ENCODE peak calls at places on chromosomes 1 and 21, in four cellular contexts. O is activated effector memory CD4-positive, alpha-beta T cell treated with Interleukin-2 at 50 U/mL for 16 hours; L is type B pancreatic cell; H is fibroblast of the aortic adventitia. Y is an unnamed sample.

GRCh38 chr1:77636864-77637263 is 45.6 kb downstream of the ZZZ3 start:
- DNase-seq in O (no peak), L (no peak), H (no peak), Y (no peak)

GRCh38 chr21:46052703-46053651 is 44.9 kb upstream of the COL6A2 start:
- DNase-seq in O (no peak), H (peak; percentile 60), L (peak; percentile 64), Y (peak; percentile 72)

GRCh38 chr1:2082064-2082463 is 31.9 kb downstream of the PRKCZ start:
- DNase-seq in O (no peak), H (no peak), L (no peak), Y (no peak)

GRCh38 chr1:26472330-26472900 is at the start of gene HMGN2:
- DNase-seq in O (peak; percentile 81), H (peak; percentile 83), L (peak; percentile 92), Y (peak; percentile 96)

GRCh38 chr1:226643167-226643566 is 94.6 kb downstream of the STUM start:
- DNase-seq in H (no peak), O (peak; percentile 33), L (no peak), Y (no peak)

GRCh38 chr1:85692730-85693314 is 15.4 kb downstream of the ZNHIT6 start:
- DNase-seq in L (no peak), O (no peak), H (peak; percentile 87), Y (no peak)

GRCh38 chr1:162987866-162988265 is 81.3 kb upstream of the RGS4 start:
- DNase-seq in O (no peak), H (peak; percentile 74), L (no peak), Y (no peak)

GRCh38 chr1:183303901-183304300 is 114.3 kb downstream of the NMNAT2 start:
- DNase-seq in O (no peak), L (no peak), H (no peak), Y (no peak)

GRCh38 chr21:35399706-35400105 is 350.6 kb upstream of the RUNX1 start:
- DNase-seq in O (no peak), H (no peak), L (no peak), Y (no peak)

GRCh38 chr1:24390924-24391782 is 22.4 kb downstream of the STPG1 start:
- DNase-seq in O (peak; percentile 58), H (peak; percentile 89), L (peak; percentile 80), Y (peak; percentile 89)

GRCh38 chr1:68954841-68955240 is 458.0 kb upstream of the DEPDC1 start:
- DNase-seq in L (no peak), H (peak; percentile 27), O (no peak), Y (no peak)

GRCh38 chr1:170807432-170807831 is 127.9 kb upstream of the MROH9 start:
- DNase-seq in O (no peak), H (peak; percentile 70), L (no peak), Y (no peak)

GRCh38 chr1:113751114-113751513 is 8.2 kb downstream of the PHTF1 start:
- DNase-seq in O (no peak), H (no peak), L (no peak), Y (no peak)

GRCh38 chr1:92877081-92877711 is 45.4 kb downstream of the RPL5 start:
- DNase-seq in O (no peak), H (no peak), L (no peak), Y (no peak)

GRCh38 chr1:228146761-228147693 is 2.7 kb upstream of the GJC2 start:
- DNase-seq in O (no peak), L (no peak), H (no peak), Y (peak; percentile 82)

GRCh38 chr1:157133431-157133830 is 4.8 kb downstream of the ETV3 start:
- DNase-seq in H (no peak), L (no peak), O (no peak), Y (no peak)

GRCh38 chr1:224879404-224879803 is 50.1 kb upstream of the DNAH14 start:
- DNase-seq in L (no peak), O (no peak), H (peak; percentile 53), Y (no peak)

GRCh38 chr1:230681599-230681998 is 32.3 kb downstream of the AGT start:
- DNase-seq in O (no peak), L (no peak), H (peak; percentile 80), Y (no peak)

GRCh38 chr1:12594490-12594889 is 23.5 kb downstream of the DHRS3 start:
- DNase-seq in H (no peak), L (no peak), O (no peak), Y (no peak)

GRCh38 chr21:45607922-45608295 is 35.6 kb upstream of the PCBP3 start:
- DNase-seq in L (no peak), O (no peak), H (no peak), Y (no peak)

GRCh38 chr21:46077674-46078101 is 20.2 kb upstream of the COL6A2 start:
- DNase-seq in L (peak; percentile 61), H (no peak), O (no peak), Y (peak; percentile 80)

GRCh38 chr1:168719306-168720111 is 9.5 kb downstream of the DPT start:
- DNase-seq in L (no peak), O (no peak), H (no peak), Y (no peak)

GRCh38 chr21:38988211-38989096 is 182.7 kb downstream of the ETS2 start:
- DNase-seq in O (no peak), L (no peak), H (no peak), Y (no peak)

GRCh38 chr1:57072775-57073174 is 107.0 kb upstream of the C8B start:
- DNase-seq in H (no peak), L (no peak), O (no peak), Y (no peak)

GRCh38 chr1:226666164-226666506 is 72.9 kb downstream of the ITPKB start:
- DNase-seq in L (no peak), H (no peak), O (no peak), Y (no peak)

GRCh38 chr1:21937372-21938121 is 437 bp upstream of the HSPG2 start:
- DNase-seq in O (peak; percentile 60), H (peak; percentile 75), L (peak; percentile 92), Y (peak; percentile 94)

GRCh38 chr1:156851779-156852413 is 7.0 kb downstream of the INSRR start:
- DNase-seq in H (no peak), O (no peak), L (no peak), Y (no peak)

GRCh38 chr1:48610628-48611542 is 138.9 kb upstream of the SPATA6 start:
- DNase-seq in H (no peak), L (no peak), O (no peak), Y (no peak)

GRCh38 chr1:25580933-25581332 is 35.7 kb upstream of the MAN1C1 start:
- DNase-seq in O (no peak), H (no peak), L (no peak), Y (no peak)

GRCh38 chr1:53637726-53638640 is 101.0 kb downstream of the GLIS1 start:
- DNase-seq in O (no peak), H (no peak), L (peak; percentile 61), Y (peak; percentile 73)

GRCh38 chr21:16563795-16564194 is 834.0 kb downstream of the USP25 start:
- DNase-seq in H (peak; percentile 35), L (no peak), O (no peak), Y (no peak)

GRCh38 chr1:39901486-39902120 is at the start of gene MYCL:
- DNase-seq in O (peak; percentile 58), H (no peak), L (peak; percentile 86), Y (no peak)

GRCh38 chr1:211483896-211484612 is 7.9 kb downstream of the RD3 start:
- DNase-seq in L (no peak), O (no peak), H (no peak), Y (peak; percentile 62)

GRCh38 chr1:12580054-12580887 is 37.7 kb downstream of the DHRS3 start:
- DNase-seq in L (no peak), H (peak; percentile 78), O (no peak), Y (no peak)

GRCh38 chr1:247409869-247410544 is 6.0 kb upstream of the NLRP3 start:
- DNase-seq in L (no peak), O (no peak), H (no peak), Y (no peak)

Y was measured in osteocyte.